ENCODE peak calls at places on chromosome 11, in nine cellular contexts. N, V, U, S, D, B, T, H and Q are unnamed samples.

GRCh38 chr11:130427049-130427388 is 1.4 kb downstream of the ADAMTS8 start:
- DNase-seq in U (no peak), T (no peak), H (no peak), B (no peak), N (no peak), V (no peak), S (no peak), D (no peak), Q (no peak)

GRCh38 chr11:65066805-65067291 is 8.5 kb upstream of the NAALADL1 start:
- DNase-seq in V (no peak), U (no peak), N (no peak), T (no peak), S (no peak), D (no peak), B (no peak), H (no peak), Q (no peak)

GRCh38 chr11:18615628-18616392 is 16.2 kb downstream of the MISFA start:
- DNase-seq in U (no peak), H (no peak), T (no peak), B (no peak), N (no peak), S (peak), V (no peak), D (no peak), Q (no peak)

GRCh38 chr11:61022311-61023085 is 51.0 kb downstream of the CD6 start:
- DNase-seq in T (no peak), S (no peak), V (no peak), U (no peak), B (no peak), N (peak), H (no peak), D (peak), Q (no peak)

GRCh38 chr11:106302416-106302815 is 225.0 kb downstream of the AASDHPPT start:
- DNase-seq in H (no peak), U (no peak), B (no peak), T (no peak), V (no peak), S (no peak), D (no peak), N (no peak), Q (no peak)

GRCh38 chr11:74009230-74009547 is 304 bp upstream of the UCP3 start:
- DNase-seq in S (no peak), B (no peak), U (no peak), D (no peak), T (no peak), V (no peak), N (no peak), H (no peak), Q (no peak)

GRCh38 chr11:77106321-77106720 is 3.7 kb downstream of the OMP start:
- DNase-seq in N (no peak), D (no peak), V (no peak), H (no peak), U (no peak), S (no peak), B (no peak), T (no peak), Q (no peak)

GRCh38 chr11:68314886-68315580 is 2.6 kb downstream of the LRP5 start:
- DNase-seq in D (no peak), T (no peak), U (no peak), S (peak), B (peak), N (no peak), H (peak), V (no peak), Q (no peak)

GRCh38 chr11:33869511-33870422 is 22.1 kb downstream of the LMO2 start:
- DNase-seq in B (peak), S (peak), D (peak), T (no peak), V (no peak), H (peak), N (no peak), U (no peak), Q (no peak)

GRCh38 chr11:121964591-121964990 is 151.4 kb downstream of the BLID start:
- DNase-seq in H (no peak), D (no peak), S (peak), V (no peak), N (peak), T (no peak), U (no peak), B (no peak), Q (no peak)

GRCh38 chr11:47147250-47147649 is 29.4 kb downstream of the ARFGAP2 start:
- DNase-seq in B (no peak), T (no peak), S (no peak), V (no peak), U (no peak), N (no peak), D (no peak), H (no peak), Q (no peak)

GRCh38 chr11:3056296-3057068 is 741 bp downstream of the CARS1 start:
- DNase-seq in B (no peak), S (no peak), V (peak), D (peak), H (peak), N (no peak), U (no peak), T (no peak), Q (no peak)

GRCh38 chr11:120337896-120338840 is 2.0 kb downstream of the ARHGEF12 start:
- DNase-seq in U (no peak), V (no peak), S (peak), D (no peak), T (no peak), H (no peak), B (no peak), N (no peak), Q (no peak)

GRCh38 chr11:33182246-33182878 is 21.1 kb upstream of the CSTF3 start:
- DNase-seq in U (no peak), B (no peak), S (no peak), N (no peak), T (no peak), V (no peak), H (no peak), D (no peak), Q (no peak)

GRCh38 chr11:47791774-47792173 is 24.6 kb upstream of the FNBP4 start:
- DNase-seq in D (no peak), B (no peak), V (no peak), S (peak), N (no peak), H (no peak), T (no peak), U (no peak), Q (no peak)

GRCh38 chr11:36431429-36432092 is 78.5 kb downstream of the TRAF6 start:
- DNase-seq in U (no peak), T (peak), N (peak), B (no peak), H (peak), D (peak), V (peak), S (peak), Q (no peak)

GRCh38 chr11:45285289-45285828 is 782 bp downstream of the SYT13 start:
- DNase-seq in B (no peak), H (no peak), N (no peak), D (no peak), S (no peak), U (no peak), T (no peak), V (no peak), Q (no peak)

GRCh38 chr11:106691807-106692365 is 326.4 kb downstream of the GUCY1A2 start:
- DNase-seq in B (no peak), U (no peak), V (no peak), H (no peak), S (peak), N (no peak), T (no peak), D (no peak), Q (no peak)

GRCh38 chr11:66981976-66982578 is 7.0 kb downstream of the C11orf86 start:
- DNase-seq in S (peak), B (no peak), T (peak), V (peak), D (no peak), N (peak), U (no peak), H (peak), Q (peak)

GRCh38 chr11:28798286-28798685 is 690.1 kb downstream of the METTL15 start:
- DNase-seq in U (no peak), N (no peak), H (no peak), S (no peak), V (no peak), T (no peak), D (no peak), B (no peak), Q (no peak)

GRCh38 chr11:13368041-13368446 is 90.5 kb downstream of the BMAL1 start:
- DNase-seq in S (peak), T (peak), D (no peak), B (no peak), N (no peak), U (no peak), H (no peak), V (no peak), Q (no peak)

GRCh38 chr11:71139516-71140205 is 112.7 kb downstream of the SHANK2 start:
- DNase-seq in U (no peak), V (no peak), T (no peak), N (no peak), H (peak), S (peak), B (no peak), D (no peak), Q (no peak)

GRCh38 chr11:128848815-128849455 is 18.2 kb downstream of the KCNJ1 start:
- DNase-seq in S (peak), T (no peak), H (peak), U (peak), B (no peak), N (no peak), D (peak), V (peak), Q (peak)

GRCh38 chr11:57303280-57303989 is 21.3 kb downstream of the TNKS1BP1 start:
- DNase-seq in N (no peak), H (no peak), V (no peak), B (no peak), T (no peak), S (no peak), D (no peak), U (no peak), Q (no peak)

GRCh38 chr11:92735039-92735438 is 234.4 kb upstream of the MTNR1B start:
- DNase-seq in D (no peak), H (no peak), S (no peak), V (no peak), N (no peak), B (no peak), U (no peak), T (no peak), Q (no peak)

GRCh38 chr11:121587182-121587581 is 134.4 kb upstream of the SORL1-AS1 start:
- DNase-seq in T (no peak), D (no peak), U (no peak), N (no peak), S (no peak), H (no peak), B (no peak), V (no peak), Q (no peak)

GRCh38 chr11:16924826-16925494 is 89.3 kb downstream of the PLEKHA7 start:
- DNase-seq in D (no peak), V (no peak), B (peak), N (peak), U (no peak), S (no peak), H (peak), T (no peak), Q (no peak)

GRCh38 chr11:92738281-92738680 is 231.2 kb upstream of the MTNR1B start:
- DNase-seq in U (no peak), S (no peak), T (no peak), V (no peak), H (no peak), N (no peak), B (no peak), D (no peak), Q (no peak)

GRCh38 chr11:66969584-66970205 is 5.4 kb upstream of the C11orf86 start:
- DNase-seq in U (no peak), H (no peak), V (no peak), D (no peak), N (no peak), B (no peak), S (peak), T (no peak), Q (no peak)

GRCh38 chr11:109789911-109790310 is 303.3 kb upstream of the ZC3H12C start:
- DNase-seq in S (peak), H (no peak), U (no peak), T (no peak), V (no peak), D (no peak), N (no peak), B (no peak), Q (no peak)

GRCh38 chr11:35343033-35343598 is 76.2 kb downstream of the SLC1A2 start:
- DNase-seq in T (no peak), U (no peak), N (no peak), S (no peak), H (no peak), B (no peak), V (peak), D (no peak), Q (no peak)

GRCh38 chr11:16969010-16970004 is 44.9 kb downstream of the PLEKHA7 start:
- DNase-seq in N (no peak), D (no peak), S (no peak), B (no peak), V (no peak), U (no peak), H (no peak), T (no peak), Q (no peak)